ENCODE peak calls at places on chromosomes 13 and 19, in seven cellular contexts. B is tibial nerve, Z is H1, T is right lobe of liver, A is body of pancreas, M is A549, F is IMR-90. X is an unnamed sample. For H3K4me1, the result is how much of the 10 kb centered on the place peaks cover.

GRCh38 chr13:41883147-41883546 is 77.8 kb downstream of the VWA8 start:
- DNase-seq in B (no peak), Z (no peak), T (no peak), A (no peak), M (no peak), F (no peak), X (no peak)

GRCh38 chr13:20044086-20044485 is 85.6 kb downstream of the ZMYM2 start:
- DNase-seq in B (no peak), Z (no peak), T (no peak), A (no peak), M (no peak), F (no peak), X (no peak)

GRCh38 chr13:35712907-35713685 is 236.6 kb upstream of the MAB21L1 start:
- DNase-seq in B (no peak), Z (no peak), T (no peak), A (no peak), M (no peak), F (peak), X (no peak)

GRCh38 chr13:106477303-106477702 is 58.2 kb downstream of the EFNB2 start:
- DNase-seq in B (no peak), Z (no peak), T (no peak), A (no peak), M (no peak), F (no peak), X (no peak)

GRCh38 chr19:5608271-5608666 is 14.3 kb downstream of the SAFB2 start:
- DNase-seq in B (no peak), Z (no peak), T (no peak), A (no peak), M (no peak), F (no peak), X (no peak)

GRCh38 chr19:33561261-33561660 is 39.7 kb upstream of the PEPD start:
- DNase-seq in B (no peak), Z (no peak), T (no peak), A (no peak), M (no peak), F (no peak), X (no peak)

GRCh38 chr13:31476266-31476665 is 263.1 kb upstream of the RXFP2 start:
- DNase-seq in B (no peak), Z (no peak), T (no peak), A (peak), M (no peak), F (peak), X (no peak)

GRCh38 chr13:64293923-64294322 is 2878.3 kb upstream of the PCDH20 start:
- DNase-seq in B (no peak), Z (no peak), T (no peak), A (no peak), M (no peak), F (peak), X (no peak)

GRCh38 chr19:19386373-19386869 is 19.1 kb upstream of the GATAD2A start:
- DNase-seq in B (no peak), Z (no peak), T (no peak), A (no peak), M (no peak), F (no peak), X (no peak)

GRCh38 chr19:14871619-14872230 is 14.2 kb downstream of the OR7A17 start:
- DNase-seq in B (no peak), Z (no peak), T (no peak), A (no peak), M (peak), F (peak), X (no peak)

DNA sequence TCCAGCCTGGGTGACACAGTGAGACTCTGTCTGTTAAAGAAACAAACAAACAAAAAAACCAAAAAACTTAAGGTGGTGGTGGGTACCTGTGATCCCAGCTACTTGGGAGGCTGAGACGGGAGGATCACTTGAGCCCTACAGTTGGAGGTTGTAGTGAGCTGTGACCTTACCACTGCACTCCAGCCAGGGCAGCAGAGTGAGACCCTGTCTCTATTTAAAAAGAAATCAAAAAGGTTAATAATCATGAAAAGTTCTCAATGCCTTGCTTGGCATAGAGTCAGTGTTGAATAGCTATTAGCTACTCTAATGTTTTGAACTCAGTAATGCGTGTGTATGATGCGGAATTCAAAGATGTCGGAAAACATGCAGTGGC is 35.0 kb downstream of the DNM2 start:
- DNase-seq in B (no peak), Z (no peak), T (no peak), A (no peak), M (no peak), F (no peak), X (no peak)
- H3K4me1 ChIP-seq in B (under half), Z (under half), T (under half), A (half or more), M (under half), F (under half), X (under half)

GRCh38 chr19:16076154-16076957 is at the start of gene TPM4:
- DNase-seq in B (peak), Z (peak), T (peak), A (peak), M (peak), F (peak), X (peak)
- TF ChIP-seq POLR2A in B (peak), Z (peak), T (peak), A (peak), M (peak), F (peak), X (peak)

DNA sequence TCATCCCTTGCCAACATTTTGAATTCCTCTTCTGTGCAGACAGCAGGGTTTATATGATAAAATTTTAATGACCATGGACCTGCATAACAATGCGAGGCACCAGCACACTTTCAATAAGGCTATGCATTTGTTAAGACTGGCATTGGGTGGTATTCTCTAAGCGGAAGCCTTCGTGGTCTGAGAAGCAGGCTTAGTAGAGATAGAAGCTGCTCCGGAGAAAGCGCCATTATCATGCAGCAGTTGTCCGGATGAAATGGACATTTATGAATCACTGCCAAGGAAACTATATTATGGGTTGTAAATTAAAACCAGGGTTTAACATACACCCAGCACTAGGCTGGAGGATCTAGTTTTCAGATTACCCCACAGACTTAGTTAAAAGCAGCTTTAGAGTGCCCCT is 193.4 kb downstream of the PCDH9 start:
- DNase-seq in B (no peak), Z (no peak), T (no peak), A (no peak), M (no peak), F (no peak), X (no peak)
- H3K4me1 ChIP-seq in B (under half), Z (under half), T (under half), A (under half), M (under half), F (under half), X (under half)

DNA sequence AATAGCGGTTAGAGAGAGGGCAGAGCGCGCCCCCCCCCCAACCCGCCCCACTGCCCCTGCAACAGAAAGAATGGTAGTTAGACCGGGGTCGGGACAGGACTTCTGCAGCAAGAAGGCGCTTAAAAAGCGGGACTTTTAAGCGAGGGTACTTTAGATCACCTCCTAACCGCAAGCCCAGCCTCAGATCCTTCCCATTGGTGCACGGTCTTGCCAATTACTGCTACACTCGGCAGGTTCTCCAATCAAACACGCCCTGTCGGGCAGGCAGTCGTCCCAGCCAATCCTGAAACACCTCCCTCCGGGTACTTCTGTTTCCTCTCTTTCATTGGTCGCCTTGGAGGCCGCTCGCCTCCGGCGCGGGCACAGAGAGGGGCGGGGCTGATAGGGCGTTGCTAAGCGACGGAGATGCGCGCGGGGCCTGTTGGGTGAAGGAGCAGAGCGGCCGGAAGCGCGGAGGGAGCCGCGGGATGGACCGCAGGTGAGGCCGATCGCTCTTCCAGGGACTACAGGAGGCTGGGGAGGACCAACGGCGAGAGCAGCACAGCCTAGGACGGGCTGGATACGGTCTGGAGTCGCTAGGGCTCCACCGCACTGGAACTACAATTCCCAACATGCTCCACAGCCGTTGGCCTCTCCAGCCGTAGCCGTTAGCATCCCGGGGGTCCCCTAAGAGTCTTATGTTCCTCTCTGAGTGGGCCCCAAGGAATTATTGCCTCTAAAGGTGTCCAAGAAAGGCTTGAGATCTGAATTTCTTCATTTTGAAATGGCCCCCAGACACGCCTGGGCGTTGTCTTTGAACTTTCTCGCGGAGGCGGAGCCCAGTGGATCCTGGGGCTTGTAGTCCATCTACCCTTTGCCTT is at the start of gene PROSER3:
- DNase-seq in B (peak), Z (peak), T (peak), A (peak), M (peak), F (peak), X (peak)
- TF ChIP-seq POLR2A in B (peak), Z (peak), T (peak), A (peak), M (peak), F (peak), X (peak)

DNA sequence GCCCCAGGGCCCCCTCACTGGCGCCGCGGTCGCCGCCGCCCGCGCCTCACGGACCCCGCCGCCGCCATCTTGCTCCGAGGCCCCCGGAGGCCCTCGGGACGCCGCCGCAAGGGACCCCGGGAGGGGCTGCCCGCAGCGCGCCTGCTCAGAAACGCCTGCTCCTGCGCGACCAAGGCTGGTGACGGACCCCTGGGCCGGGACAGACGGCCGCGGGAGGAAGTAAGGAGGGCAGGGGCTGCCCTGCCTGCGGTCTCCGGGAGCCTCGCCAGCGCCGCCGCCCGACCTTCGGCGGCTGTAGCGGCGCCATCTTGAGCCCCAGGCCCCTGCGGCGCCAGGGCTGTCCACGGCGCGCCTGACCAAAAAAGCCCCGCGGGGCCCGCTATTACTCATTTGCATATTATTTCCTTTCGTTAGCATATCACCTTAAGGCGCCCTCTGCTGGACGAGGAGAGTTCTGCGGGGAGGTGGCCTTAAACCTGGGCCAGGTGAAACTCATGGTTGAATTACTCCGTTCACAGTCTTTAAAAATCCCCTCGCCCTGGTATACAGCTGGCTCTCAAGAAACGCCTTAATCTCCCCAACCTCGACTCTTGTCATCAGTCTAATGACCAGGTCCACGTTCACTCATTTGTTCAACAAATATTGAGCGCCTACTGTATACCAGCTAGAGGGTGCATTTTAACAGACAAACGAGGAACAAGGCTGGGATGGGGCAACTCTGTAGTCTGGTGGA is at the start of gene REXO1:
- DNase-seq in B (peak), Z (peak), T (peak), A (peak), M (peak), F (peak), X (peak)
- H3K4me1 ChIP-seq in B (under half), Z (under half), T (under half), A (half or more), M (under half), F (under half), X (under half)

GRCh38 chr19:45608948-45609347 is 6.9 kb upstream of the GPR4 start:
- DNase-seq in B (no peak), Z (no peak), T (no peak), A (no peak), M (no peak), F (no peak), X (no peak)

GRCh38 chr19:45601524-45602522 is at the start of gene GPR4:
- DNase-seq in B (no peak), Z (no peak), T (no peak), A (no peak), M (no peak), F (no peak), X (no peak)

DNA sequence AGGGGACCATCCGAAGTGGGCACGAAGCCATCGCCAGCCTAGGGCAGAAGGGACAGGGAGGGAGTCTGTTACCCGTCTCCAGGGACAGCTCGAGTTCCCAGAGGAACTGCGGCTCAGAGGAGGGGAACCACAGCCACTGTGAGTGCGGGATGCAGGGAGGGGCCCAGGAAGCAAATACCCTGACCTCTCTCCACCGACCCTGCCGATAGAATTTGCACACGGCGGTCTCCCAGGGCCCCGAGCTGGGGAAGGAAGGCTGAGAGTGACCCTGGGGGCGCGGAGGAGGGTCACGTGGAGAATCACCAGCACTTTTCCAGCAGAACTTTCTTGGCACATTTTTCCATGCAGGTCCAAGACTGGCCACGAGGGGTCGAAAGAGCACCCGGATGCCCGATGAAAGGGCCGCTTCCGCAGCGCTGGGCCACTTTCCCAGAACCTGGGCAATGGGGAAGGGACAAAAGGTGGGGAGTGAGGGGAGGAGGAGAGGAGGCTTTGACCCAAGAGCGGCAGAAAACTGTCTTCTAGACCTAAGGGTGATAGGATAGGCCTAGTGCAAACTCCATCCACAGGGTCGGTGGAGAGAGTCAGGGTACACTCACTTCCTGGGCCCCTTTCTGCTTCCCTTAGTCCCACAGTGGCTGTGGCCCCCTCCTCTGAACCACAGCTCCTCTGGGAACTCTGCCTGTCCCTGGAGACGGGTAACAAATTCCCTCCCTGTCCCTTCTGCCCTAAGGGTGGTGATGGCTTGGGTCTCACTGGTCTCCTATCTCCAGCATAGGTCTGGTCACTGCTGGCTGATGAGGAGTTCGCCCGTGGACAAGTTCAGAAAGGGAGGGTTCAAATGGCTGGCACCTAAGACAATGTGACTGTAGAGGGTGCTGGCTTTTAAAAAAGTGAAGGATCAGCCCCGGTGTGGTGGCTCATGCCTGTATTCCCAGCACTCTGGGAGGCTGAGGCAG is 5.3 kb upstream of the GPR4 start:
- DNase-seq in B (peak), Z (peak), T (peak), A (peak), M (peak), F (peak), X (peak)
- TF ChIP-seq POLR2A in B (no peak), Z (peak), T (no peak), A (no peak), M (no peak), F (no peak), X (no peak)